ENCODE peak calls at places on chromosome 1, in ten cellular contexts. Y, V, W, O, M, R, J, Q, D and S are unnamed samples. For H3K36me3, the result is how much of the 10 kb centered on the place peaks cover.

GRCh38 chr1:42385283-42385682 is 4.7 kb downstream of the RIMKLA start:
- DNase-seq in Y (no peak), V (no peak), W (no peak), O (no peak), M (no peak), R (no peak), J (no peak), Q (no peak), D (no peak), S (peak)

GRCh38 chr1:30680879-30681278 is 42.5 kb downstream of the MATN1 start:
- DNase-seq in Y (no peak), V (peak), W (no peak), O (no peak), M (peak), R (no peak), J (no peak), Q (no peak), D (no peak), S (no peak)

GRCh38 chr1:220748091-220748934 is at the start of gene MTARC2:
- DNase-seq in Y (peak), V (peak), W (no peak), O (peak), M (peak), R (peak), J (peak), Q (no peak), D (no peak), S (peak)

GRCh38 chr1:230153655-230154296 is 86.7 kb downstream of the GALNT2 start:
- DNase-seq in Y (no peak), V (no peak), W (no peak), O (no peak), M (no peak), R (no peak), J (peak), Q (no peak), D (no peak), S (peak)

GRCh38 chr1:153796786-153797659 is 21.8 kb downstream of the SLC27A3 start:
- DNase-seq in Y (peak), V (peak), W (peak), O (peak), M (peak), R (peak), J (peak), Q (peak), D (peak), S (peak)

GRCh38 chr1:178684542-178685000 is 40.5 kb upstream of the RALGPS2 start:
- DNase-seq in Y (peak), V (no peak), W (no peak), O (no peak), M (no peak), R (no peak), J (no peak), Q (no peak), D (no peak), S (peak)

GRCh38 chr1:234611153-234611798 is 1.3 kb upstream of the IRF2BP2 start:
- DNase-seq in Y (no peak), V (no peak), W (peak), O (no peak), M (peak), R (no peak), J (peak), Q (peak), D (peak), S (peak)

GRCh38 chr1:9121891-9122409 is 7.0 kb downstream of the GPR157 start:
- DNase-seq in Y (no peak), V (no peak), W (no peak), O (no peak), M (no peak), R (no peak), J (no peak), Q (peak), D (peak), S (no peak)

GRCh38 chr1:221276911-221277310 is 397.7 kb downstream of the HLX start:
- DNase-seq in Y (no peak), V (no peak), W (no peak), O (no peak), M (no peak), R (no peak), J (no peak), Q (no peak), D (no peak), S (no peak)

GRCh38 chr1:185352067-185352466 is 35.0 kb upstream of the IVNS1ABP start:
- DNase-seq in Y (no peak), V (no peak), W (no peak), O (no peak), M (no peak), R (no peak), J (no peak), Q (no peak), D (no peak), S (peak)

GRCh38 chr1:97379387-97380075 is 541.3 kb downstream of the DPYD start:
- DNase-seq in Y (no peak), V (no peak), W (no peak), O (no peak), M (no peak), R (no peak), J (no peak), Q (no peak), D (no peak), S (peak)

GRCh38 chr1:46030876-46031660 is 101.4 kb downstream of the PIK3R3 start:
- DNase-seq in Y (peak), V (no peak), W (no peak), O (no peak), M (no peak), R (no peak), J (no peak), Q (no peak), D (no peak), S (no peak)

GRCh38 chr1:31726715-31727114 is 22.9 kb upstream of the COL16A1 start:
- DNase-seq in Y (no peak), V (no peak), W (no peak), O (no peak), M (no peak), R (no peak), J (no peak), Q (no peak), D (no peak), S (peak)

GRCh38 chr1:58162952-58163550 is 383.5 kb downstream of the OMA1 start:
- DNase-seq in Y (peak), V (peak), W (no peak), O (peak), M (peak), R (peak), J (peak), Q (peak), D (peak), S (peak)

GRCh38 chr1:26280333-26281042 is 602 bp downstream of the SH3BGRL3 start:
- DNase-seq in Y (peak), V (no peak), W (no peak), O (no peak), M (peak), R (peak), J (no peak), Q (peak), D (no peak), S (peak)

GRCh38 chr1:81183157-81183952 is 617.4 kb upstream of the ADGRL2 start:
- DNase-seq in Y (no peak), V (no peak), W (no peak), O (no peak), M (no peak), R (no peak), J (no peak), Q (no peak), D (no peak), S (no peak)

GRCh38 chr1:245575710-245576109 is 420.9 kb downstream of the KIF26B start:
- DNase-seq in Y (no peak), V (no peak), W (no peak), O (no peak), M (no peak), R (no peak), J (no peak), Q (no peak), D (no peak), S (peak)

GRCh38 chr1:32197074-32197473 is 3.3 kb upstream of the CCDC28B start:
- DNase-seq in Y (no peak), V (peak), W (no peak), O (no peak), M (no peak), R (no peak), J (no peak), Q (no peak), D (no peak), S (no peak)

GRCh38 chr1:222877854-222878253 is 63.0 kb downstream of the DISP1 start:
- DNase-seq in Y (no peak), V (no peak), W (no peak), O (no peak), M (no peak), R (no peak), J (no peak), Q (no peak), D (no peak), S (no peak)

GRCh38 chr1:182764029-182764768 is 25.4 kb upstream of the NPL start:
- DNase-seq in Y (no peak), V (no peak), W (no peak), O (no peak), M (no peak), R (no peak), J (no peak), Q (no peak), D (no peak), S (no peak)

GRCh38 chr1:17009706-17010105 is 2.0 kb downstream of the ATP13A2 start:
- DNase-seq in Y (no peak), V (peak), W (no peak), O (no peak), M (no peak), R (no peak), J (no peak), Q (no peak), D (no peak), S (no peak)

GRCh38 chr1:159341736-159342135 is 39.6 kb downstream of the FCER1A start:
- DNase-seq in Y (no peak), V (no peak), W (no peak), O (no peak), M (no peak), R (no peak), J (no peak), Q (no peak), D (no peak), S (peak)

GRCh38 chr1:31701137-31701736 is 2.6 kb downstream of the COL16A1 start:
- DNase-seq in Y (peak), V (peak), W (no peak), O (peak), M (peak), R (peak), J (no peak), Q (no peak), D (no peak), S (peak)

GRCh38 chr1:145991799-145992412 is 4.5 kb downstream of the TXNIP start:
- DNase-seq in Y (no peak), V (peak), W (no peak), O (no peak), M (no peak), R (no peak), J (no peak), Q (no peak), D (no peak), S (no peak)

GRCh38 chr1:151715726-151716404 is 738 bp downstream of the CELF3 start:
- DNase-seq in Y (no peak), V (no peak), W (no peak), O (no peak), M (peak), R (no peak), J (peak), Q (no peak), D (no peak), S (no peak)

GRCh38 chr1:26389604-26390247 is 17.2 kb upstream of the ZNF683 start:
- DNase-seq in Y (no peak), V (no peak), W (no peak), O (no peak), M (no peak), R (no peak), J (no peak), Q (no peak), D (no peak), S (no peak)

GRCh38 chr1:243950166-243950565 is 100.1 kb upstream of the AKT3 start:
- DNase-seq in Y (peak), V (no peak), W (no peak), O (no peak), M (no peak), R (no peak), J (no peak), Q (no peak), D (no peak), S (peak)

GRCh38 chr1:116334015-116334547 is 39.0 kb upstream of the ATP1A1 start:
- DNase-seq in Y (no peak), V (no peak), W (no peak), O (peak), M (no peak), R (no peak), J (no peak), Q (no peak), D (no peak), S (peak)

GRCh38 chr1:24892188-24893153 is 37.6 kb downstream of the RUNX3 start:
- DNase-seq in Y (no peak), V (no peak), W (no peak), O (no peak), M (no peak), R (no peak), J (no peak), Q (no peak), D (no peak), S (no peak)

GRCh38 chr1:31482478-31483011 is 69.5 kb downstream of the SERINC2 start:
- DNase-seq in Y (no peak), V (no peak), W (no peak), O (no peak), M (no peak), R (no peak), J (no peak), Q (no peak), D (no peak), S (no peak)

GRCh38 chr1:233105225-233105624 is 154.8 kb downstream of the NTPCR start:
- DNase-seq in Y (no peak), V (no peak), W (no peak), O (no peak), M (no peak), R (no peak), J (no peak), Q (no peak), D (no peak), S (peak)

GRCh38 chr1:239293350-239294111 is 92.8 kb upstream of the CHRM3 start:
- DNase-seq in Y (no peak), V (no peak), W (no peak), O (no peak), M (no peak), R (no peak), J (no peak), Q (no peak), D (no peak), S (no peak)

GRCh38 chr1:94669213-94669612 is 127.7 kb upstream of the F3 start:
- DNase-seq in Y (no peak), V (no peak), W (no peak), O (no peak), M (no peak), R (no peak), J (no peak), Q (no peak), D (no peak), S (peak)

GRCh38 chr1:245215071-245215470 is 60.3 kb downstream of the KIF26B start:
- DNase-seq in Y (no peak), V (no peak), W (no peak), O (no peak), M (no peak), R (no peak), J (no peak), Q (no peak), D (no peak), S (no peak)

GRCh38 chr1:147736847-147737246 is 23.6 kb downstream of the GJA5 start:
- DNase-seq in Y (no peak), V (no peak), W (no peak), O (no peak), M (no peak), R (no peak), J (no peak), Q (no peak), D (no peak), S (no peak)

GRCh38 chr1:174884001-174884400 is 115.7 kb upstream of the CACYBP start:
- DNase-seq in Y (no peak), V (no peak), W (no peak), O (no peak), M (no peak), R (no peak), J (no peak), Q (no peak), D (no peak), S (no peak)

GRCh38 chr1:68202239-68202832 is 30.0 kb downstream of the WLS start:
- DNase-seq in Y (no peak), V (no peak), W (no peak), O (no peak), M (no peak), R (no peak), J (no peak), Q (no peak), D (no peak), S (peak)
- H3K27ac ChIP-seq in Y (no peak), V (no peak), W (no peak), O (peak), M (no peak), R (peak), J (no peak), Q (no peak), D (no peak), S (peak)

GRCh38 chr1:39317111-39317510 is 112.6 kb downstream of the MACF1 start:
- DNase-seq in Y (no peak), V (no peak), W (no peak), O (no peak), M (no peak), R (no peak), J (no peak), Q (no peak), D (no peak), S (no peak)
- H3K36me3 ChIP-seq in Y (half or more), V (under half), W (half or more), O (half or more), M (half or more), R (under half), J (under half), Q (half or more), D (half or more), S (half or more)

GRCh38 chr1:3620708-3621107 is 4.1 kb upstream of the TPRG1L start:
- DNase-seq in Y (no peak), V (no peak), W (no peak), O (no peak), M (peak), R (no peak), J (no peak), Q (no peak), D (no peak), S (no peak)
- H3K4me3 ChIP-seq in Y (no peak), V (no peak), W (no peak), O (no peak), M (no peak), R (no peak), J (no peak), Q (no peak), D (no peak), S (no peak)

GRCh38 chr1:156694563-156694962 is 10.8 kb downstream of the CRABP2 start:
- DNase-seq in Y (no peak), V (no peak), W (no peak), O (no peak), M (no peak), R (no peak), J (peak), Q (no peak), D (no peak), S (no peak)
- H3K27ac ChIP-seq in Y (no peak), V (no peak), W (no peak), O (no peak), M (peak), R (no peak), J (peak), Q (no peak), D (no peak), S (no peak)

GRCh38 chr1:150579110-150579954 is at the start of gene MCL1:
- DNase-seq in Y (peak), V (peak), W (peak), O (peak), M (peak), R (peak), J (peak), Q (peak), D (peak), S (peak)

GRCh38 chr1:150579955-150580642 is 689 bp upstream of the MCL1 start:
- DNase-seq in Y (no peak), V (no peak), W (no peak), O (no peak), M (no peak), R (no peak), J (no peak), Q (no peak), D (no peak), S (no peak)

GRCh38 chr1:150577557-150578277 is 1.7 kb downstream of the MCL1 start:
- DNase-seq in Y (no peak), V (no peak), W (no peak), O (no peak), M (no peak), R (no peak), J (no peak), Q (peak), D (peak), S (peak)

GRCh38 chr1:150576794-150577556 is 2.4 kb downstream of the MCL1 start:
- DNase-seq in Y (no peak), V (no peak), W (no peak), O (no peak), M (peak), R (no peak), J (no peak), Q (peak), D (no peak), S (peak)

DNA sequence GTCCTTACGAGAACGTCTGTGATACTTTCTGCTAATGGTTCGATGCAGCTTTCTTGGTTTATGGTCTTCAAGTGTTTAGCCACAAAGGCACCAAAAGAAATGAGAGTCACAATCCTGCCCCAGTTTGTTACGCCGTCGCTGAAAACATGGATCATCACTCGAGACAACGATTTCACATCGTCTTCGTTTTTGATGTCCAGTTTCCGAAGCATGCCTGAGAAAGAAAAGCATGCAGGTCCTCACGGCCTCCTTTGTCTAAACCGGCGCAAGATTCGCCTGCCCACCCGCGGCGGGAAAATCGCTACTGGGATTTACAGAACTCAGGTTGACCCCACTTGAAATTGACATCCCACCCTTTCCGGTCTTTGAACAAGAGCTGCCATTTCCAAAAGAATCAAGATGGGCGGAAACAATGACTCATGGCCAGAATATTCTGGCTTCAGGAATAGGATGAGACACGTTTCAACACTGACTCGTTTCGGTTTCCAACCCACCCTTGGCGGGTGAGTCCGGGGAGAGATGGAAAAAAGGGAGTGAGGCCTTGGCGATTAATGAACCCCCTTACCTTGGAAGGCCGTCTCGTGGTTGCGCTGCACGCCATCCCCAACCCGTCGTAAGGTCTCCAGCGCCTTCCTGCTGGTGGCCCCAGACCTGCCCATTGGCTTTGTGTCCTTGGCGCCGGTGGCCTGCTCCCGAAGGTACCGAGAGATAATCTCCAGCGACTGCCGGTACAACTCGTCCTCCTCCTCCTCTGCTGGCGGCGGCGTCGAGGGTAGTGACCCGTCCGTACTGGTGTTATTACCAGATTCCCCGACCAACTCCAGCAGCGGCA is 916 bp downstream of the MCL1 start:
- DNase-seq in Y (peak), V (peak), W (no peak), O (peak), M (peak), R (peak), J (peak), Q (peak), D (peak), S (peak)
- H3K36me3 ChIP-seq in Y (half or more), V (under half), W (under half), O (half or more), M (half or more), R (under half), J (under half), Q (half or more), D (half or more), S (under half)

GRCh38 chr1:161159087-161159914 is at the start of gene USP21:
- DNase-seq in Y (peak), V (peak), W (peak), O (peak), M (peak), R (peak), J (peak), Q (peak), D (peak), S (peak)

GRCh38 chr1:161159915-161160248 is 582 bp downstream of the USP21 start:
- DNase-seq in Y (no peak), V (no peak), W (no peak), O (no peak), M (no peak), R (no peak), J (no peak), Q (peak), D (no peak), S (no peak)

GRCh38 chr1:161160763-161161162 is 1.5 kb downstream of the USP21 start:
- DNase-seq in Y (no peak), V (peak), W (no peak), O (no peak), M (no peak), R (peak), J (no peak), Q (no peak), D (no peak), S (no peak)

GRCh38 chr1:161157867-161158266 is 1.4 kb upstream of the USP21 start:
- DNase-seq in Y (no peak), V (no peak), W (no peak), O (no peak), M (no peak), R (peak), J (no peak), Q (no peak), D (no peak), S (no peak)

GRCh38 chr1:161158316-161159016 is 834 bp upstream of the USP21 start:
- DNase-seq in Y (no peak), V (no peak), W (no peak), O (no peak), M (no peak), R (no peak), J (no peak), Q (no peak), D (no peak), S (no peak)
- H3K4me3 ChIP-seq in Y (peak), V (peak), W (peak), O (peak), M (peak), R (no peak), J (peak), Q (peak), D (peak), S (peak)

GRCh38 chr1:168842916-168843315 is 113.9 kb upstream of the DPT start:
- DNase-seq in Y (no peak), V (no peak), W (no peak), O (no peak), M (no peak), R (no peak), J (no peak), Q (no peak), D (no peak), S (no peak)
- H3K27ac ChIP-seq in Y (no peak), V (no peak), W (no peak), O (no peak), M (no peak), R (no peak), J (no peak), Q (no peak), D (no peak), S (no peak)